ENCODE peak calls at places on chromosome 1, in nine cellular contexts. E, Q, I, P, A, R, C, S and W are unnamed samples.
A peak's percentile ranks its signal among the peaks of the same experiment; 100 is the strongest.

GRCh38 chr1:21655748-21656147 is 13.4 kb downstream of the RAP1GAP start:
- DNase-seq in E (peak; percentile 50), Q (no peak), I (no peak), P (peak; percentile 49), A (peak; percentile 85), R (no peak), C (no peak), S (no peak), W (no peak)

GRCh38 chr1:64687725-64688285 is 57.1 kb upstream of the RAVER2 start:
- DNase-seq in E (no peak), Q (peak; percentile 60), I (no peak), P (no peak), A (no peak), R (peak; percentile 38), C (no peak), S (no peak), W (no peak)

GRCh38 chr1:24850353-24850905 is 79.6 kb downstream of the RUNX3 start:
- DNase-seq in E (no peak), Q (no peak), I (no peak), P (no peak), A (no peak), R (no peak), C (no peak), S (no peak), W (no peak)

GRCh38 chr1:156502396-156502748 is 1.8 kb upstream of the MEF2D start:
- DNase-seq in E (no peak), Q (no peak), I (no peak), P (no peak), A (no peak), R (no peak), C (no peak), S (no peak), W (no peak)

GRCh38 chr1:51660570-51660969 is 43.7 kb downstream of the OSBPL9 start:
- DNase-seq in E (no peak), Q (no peak), I (no peak), P (no peak), A (no peak), R (no peak), C (no peak), S (no peak), W (no peak)

GRCh38 chr1:202844259-202844658 is 33.5 kb downstream of the PCAT6 start:
- DNase-seq in E (no peak), Q (no peak), I (no peak), P (no peak), A (no peak), R (no peak), C (no peak), S (no peak), W (no peak)

GRCh38 chr1:79353224-79353623 is 346.7 kb upstream of the ADGRL4 start:
- DNase-seq in E (no peak), Q (peak; percentile 15), I (peak; percentile 22), P (peak; percentile 37), A (peak; percentile 66), R (peak; percentile 33), C (no peak), S (no peak), W (no peak)

GRCh38 chr1:183291802-183292515 is 105.9 kb downstream of the LAMC2 start:
- DNase-seq in E (no peak), Q (no peak), I (no peak), P (no peak), A (peak; percentile 62), R (no peak), C (no peak), S (no peak), W (no peak)

GRCh38 chr1:117659565-117660264 is 53.9 kb downstream of the TENT5C start:
- DNase-seq in E (peak; percentile 86), Q (no peak), I (no peak), P (no peak), A (no peak), R (no peak), C (no peak), S (no peak), W (no peak)

GRCh38 chr1:6967431-6968079 is 182.3 kb downstream of the CAMTA1 start:
- DNase-seq in E (no peak), Q (no peak), I (no peak), P (no peak), A (no peak), R (no peak), C (no peak), S (no peak), W (no peak)

GRCh38 chr1:36924282-36924791 is 110.0 kb downstream of the GRIK3 start:
- DNase-seq in E (peak; percentile 74), Q (peak; percentile 36), I (peak; percentile 8), P (no peak), A (peak; percentile 94), R (peak; percentile 49), C (peak; percentile 39), S (peak; percentile 63), W (peak; percentile 34)

GRCh38 chr1:225508538-225509375 is 80.9 kb upstream of the LBR start:
- DNase-seq in E (no peak), Q (no peak), I (peak; percentile 65), P (peak; percentile 94), A (peak; percentile 66), R (peak; percentile 39), C (no peak), S (no peak), W (no peak)

GRCh38 chr1:71964188-71964587 is 318.2 kb downstream of the NEGR1 start:
- DNase-seq in E (no peak), Q (no peak), I (no peak), P (no peak), A (peak; percentile 66), R (no peak), C (no peak), S (no peak), W (no peak)

GRCh38 chr1:98761238-98761637 is 99.7 kb downstream of the SNX7 start:
- DNase-seq in E (no peak), Q (peak; percentile 16), I (no peak), P (no peak), A (peak; percentile 65), R (no peak), C (no peak), S (no peak), W (no peak)

GRCh38 chr1:77899647-77900320 is 11.4 kb downstream of the NEXN start:
- DNase-seq in E (no peak), Q (no peak), I (no peak), P (no peak), A (no peak), R (no peak), C (no peak), S (no peak), W (no peak)

GRCh38 chr1:145887631-145888030 is 2.0 kb upstream of the ANKRD35 start:
- DNase-seq in E (no peak), Q (no peak), I (no peak), P (no peak), A (no peak), R (no peak), C (no peak), S (no peak), W (no peak)

GRCh38 chr1:205344010-205344808 is 12.5 kb downstream of the KLHDC8A start:
- DNase-seq in E (peak; percentile 74), Q (no peak), I (no peak), P (no peak), A (peak; percentile 76), R (peak; percentile 66), C (no peak), S (no peak), W (no peak)

GRCh38 chr1:228150021-228150457 is 309 bp downstream of the GJC2 start:
- DNase-seq in E (peak; percentile 35), Q (no peak), I (no peak), P (no peak), A (no peak), R (no peak), C (no peak), S (peak; percentile 73), W (no peak)

GRCh38 chr1:2300851-2301606 is 72.9 kb downstream of the SKI start:
- DNase-seq in E (no peak), Q (peak; percentile 92), I (no peak), P (no peak), A (no peak), R (peak; percentile 74), C (peak; percentile 83), S (peak; percentile 91), W (peak; percentile 86)

GRCh38 chr1:230120949-230121381 is 53.9 kb downstream of the GALNT2 start:
- DNase-seq in E (peak; percentile 56), Q (no peak), I (no peak), P (peak; percentile 10), A (peak; percentile 74), R (no peak), C (no peak), S (no peak), W (no peak)

GRCh38 chr1:109370712-109371270 is 26.9 kb downstream of the SORT1 start:
- DNase-seq in E (no peak), Q (peak; percentile 29), I (no peak), P (no peak), A (peak; percentile 22), R (no peak), C (no peak), S (no peak), W (no peak)
- TF ChIP-seq POLR2AphosphoS5 in E (no peak), Q (no peak), I (peak; percentile 39), P (no peak), A (no peak), R (peak; percentile 19), C (no peak), S (peak; percentile 34), W (no peak)

DNA sequence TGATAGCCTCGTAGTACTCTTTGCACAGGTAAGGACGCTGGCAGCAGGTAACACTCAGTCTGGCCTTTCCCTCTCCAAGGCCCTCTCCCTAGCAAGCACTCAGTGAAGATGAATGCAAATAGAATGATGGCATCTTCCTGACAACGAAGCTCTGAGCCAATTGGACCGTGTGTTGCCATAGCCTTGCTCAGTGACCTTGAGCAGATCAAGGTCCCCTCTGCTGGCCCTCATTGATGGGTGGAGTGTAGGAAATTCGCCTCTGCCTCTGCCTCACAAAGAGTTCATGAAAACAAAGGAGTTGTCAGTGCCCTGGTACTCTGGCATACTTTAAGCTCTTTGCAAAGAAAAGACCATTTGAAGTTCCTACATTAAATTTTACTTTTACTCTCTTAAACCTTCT is 38.0 kb downstream of the SMYD2 start:
- DNase-seq in E (no peak), Q (no peak), I (no peak), P (no peak), A (peak; percentile 42), R (no peak), C (no peak), S (no peak), W (no peak)
- TF ChIP-seq POLR2AphosphoS5 in E (no peak), Q (no peak), I (no peak), P (no peak), A (no peak), R (no peak), C (no peak), S (no peak), W (no peak)

GRCh38 chr1:53197301-53198205 is 929 bp downstream of the CPT2 start:
- DNase-seq in E (peak; percentile 57), Q (peak; percentile 47), I (no peak), P (no peak), A (no peak), R (no peak), C (no peak), S (peak; percentile 58), W (no peak)
- TF ChIP-seq POLR2AphosphoS5 in E (no peak), Q (no peak), I (no peak), P (no peak), A (no peak), R (no peak), C (no peak), S (no peak), W (no peak)

DNA sequence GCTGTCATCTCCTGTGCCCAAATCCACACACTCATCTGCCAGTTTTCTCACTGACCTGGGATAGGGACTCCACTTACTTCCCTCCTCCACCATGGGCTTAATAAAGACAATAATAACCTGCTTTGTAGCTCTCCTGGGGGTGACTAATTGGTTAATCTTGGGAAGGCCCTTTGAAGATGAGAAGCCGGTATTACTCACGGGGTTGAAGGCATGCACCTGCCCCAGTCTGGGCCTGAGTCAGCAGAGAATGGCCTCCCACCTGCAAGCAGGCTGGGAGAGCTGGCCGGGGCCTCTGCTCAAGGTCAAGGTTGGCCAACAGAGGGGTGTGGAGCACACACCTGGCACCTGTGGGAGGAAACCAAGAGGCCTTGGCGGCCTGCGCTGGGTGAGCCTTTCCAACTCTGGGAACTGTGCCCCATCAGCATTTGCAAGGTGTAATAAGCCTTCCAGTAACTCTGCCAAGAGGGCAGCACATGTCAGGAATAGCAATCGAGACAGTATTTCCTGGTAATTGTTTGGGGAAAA is 49.1 kb downstream of the TOMM20 start:
- DNase-seq in E (no peak), Q (no peak), I (peak; percentile 84), P (peak; percentile 92), A (no peak), R (peak; percentile 95), C (no peak), S (no peak), W (no peak)
- TF ChIP-seq POLR2AphosphoS5 in E (no peak), Q (no peak), I (peak; percentile 78), P (peak; percentile 75), A (no peak), R (no peak), C (no peak), S (no peak), W (no peak)